ENCODE peak calls at places on chromosomes 16 and 17, in five cellular contexts. One of them, this sample, is unnamed.

GRCh38 chr16:67470314-67470713 is 10.6 kb downstream of the ATP6V0D1 start:
- DNase-seq in CD8-positive, alpha-beta T cell: no peak
- DNase-seq in psoas muscle: peak; percentile 94
- DNase-seq in PC-9: no peak
- DNase-seq in lung: peak; percentile 87
- DNase-seq in this sample: peak; percentile 93

GRCh38 chr16:89297870-89298545 is 80.5 kb downstream of the ZNF778 start:
- DNase-seq in CD8-positive, alpha-beta T cell: no peak
- DNase-seq in psoas muscle: no peak
- DNase-seq in PC-9: no peak
- DNase-seq in lung: no peak
- DNase-seq in this sample: no peak

GRCh38 chr16:13982446-13982845 is 62.5 kb downstream of the ERCC4 start:
- DNase-seq in CD8-positive, alpha-beta T cell: no peak
- DNase-seq in psoas muscle: no peak
- DNase-seq in PC-9: no peak
- DNase-seq in lung: no peak
- DNase-seq in this sample: no peak

GRCh38 chr17:79511471-79511870 is 99.4 kb downstream of the RBFOX3 start:
- DNase-seq in CD8-positive, alpha-beta T cell: no peak
- DNase-seq in psoas muscle: no peak
- DNase-seq in PC-9: no peak
- DNase-seq in lung: no peak
- DNase-seq in this sample: no peak

GRCh38 chr17:37744961-37745800 is at the start of gene HNF1B:
- DNase-seq in CD8-positive, alpha-beta T cell: no peak
- DNase-seq in psoas muscle: no peak
- DNase-seq in PC-9: no peak
- DNase-seq in lung: peak; percentile 69
- DNase-seq in this sample: no peak

GRCh38 chr16:70702624-70703023 is 16.8 kb upstream of the MTSS2 start:
- DNase-seq in CD8-positive, alpha-beta T cell: no peak
- DNase-seq in psoas muscle: no peak
- DNase-seq in PC-9: no peak
- DNase-seq in lung: no peak
- DNase-seq in this sample: no peak

GRCh38 chr17:83095016-83095415 is 15.6 kb downstream of the METRNL start:
- DNase-seq in CD8-positive, alpha-beta T cell: no peak
- DNase-seq in psoas muscle: no peak
- DNase-seq in PC-9: no peak
- DNase-seq in lung: no peak
- DNase-seq in this sample: no peak

GRCh38 chr16:88505405-88506082 is 52.5 kb downstream of the ZFPM1 start:
- DNase-seq in CD8-positive, alpha-beta T cell: peak; percentile 67
- DNase-seq in psoas muscle: peak; percentile 44
- DNase-seq in PC-9: no peak
- DNase-seq in lung: peak; percentile 54
- DNase-seq in this sample: peak; percentile 30

GRCh38 chr17:13410874-13411273 is 190.9 kb downstream of the HS3ST3A1 start:
- DNase-seq in CD8-positive, alpha-beta T cell: no peak
- DNase-seq in psoas muscle: no peak
- DNase-seq in PC-9: no peak
- DNase-seq in lung: peak; percentile 54
- DNase-seq in this sample: no peak

GRCh38 chr16:54171855-54172537 is 114.6 kb downstream of the IRX3 start:
- DNase-seq in CD8-positive, alpha-beta T cell: no peak
- DNase-seq in psoas muscle: no peak
- DNase-seq in PC-9: peak; percentile 46
- DNase-seq in lung: no peak
- DNase-seq in this sample: no peak

GRCh38 chr17:27651411-27652345 is 20.7 kb downstream of the LGALS9 start:
- DNase-seq in CD8-positive, alpha-beta T cell: peak; percentile 67
- DNase-seq in psoas muscle: peak; percentile 69
- DNase-seq in PC-9: no peak
- DNase-seq in lung: peak; percentile 66
- DNase-seq in this sample: peak; percentile 64

GRCh38 chr16:50311134-50311528 is 44.8 kb downstream of the ADCY7 start:
- DNase-seq in CD8-positive, alpha-beta T cell: peak; percentile 6
- DNase-seq in psoas muscle: no peak
- DNase-seq in PC-9: no peak
- DNase-seq in lung: no peak
- DNase-seq in this sample: no peak

GRCh38 chr16:85137323-85138072 is 25.2 kb upstream of the CIBAR2 start:
- DNase-seq in CD8-positive, alpha-beta T cell: no peak
- DNase-seq in psoas muscle: peak; percentile 94
- DNase-seq in PC-9: peak; percentile 57
- DNase-seq in lung: peak; percentile 91
- DNase-seq in this sample: peak; percentile 95

GRCh38 chr16:74107795-74108610 is 188.6 kb upstream of the PSMD7 start:
- DNase-seq in CD8-positive, alpha-beta T cell: peak; percentile 21
- DNase-seq in psoas muscle: no peak
- DNase-seq in PC-9: peak; percentile 34
- DNase-seq in lung: peak; percentile 53
- DNase-seq in this sample: no peak

GRCh38 chr17:231966-232807 is 50.7 kb upstream of the DOC2B start:
- DNase-seq in CD8-positive, alpha-beta T cell: no peak
- DNase-seq in psoas muscle: no peak
- DNase-seq in PC-9: no peak
- DNase-seq in lung: no peak
- DNase-seq in this sample: no peak

GRCh38 chr17:39625198-39625769 is 1.5 kb upstream of the PPP1R1B start:
- DNase-seq in CD8-positive, alpha-beta T cell: no peak
- DNase-seq in psoas muscle: no peak
- DNase-seq in PC-9: no peak
- DNase-seq in lung: no peak
- DNase-seq in this sample: no peak

GRCh38 chr16:10736926-10737625 is 6.6 kb upstream of the NUBP1 start:
- DNase-seq in CD8-positive, alpha-beta T cell: peak; percentile 69
- DNase-seq in psoas muscle: no peak
- DNase-seq in PC-9: peak; percentile 67
- DNase-seq in lung: peak; percentile 72
- DNase-seq in this sample: peak; percentile 68

GRCh38 chr17:75681289-75681688 is 14.2 kb downstream of the SAP30BP start:
- DNase-seq in CD8-positive, alpha-beta T cell: no peak
- DNase-seq in psoas muscle: no peak
- DNase-seq in PC-9: peak; percentile 46
- DNase-seq in lung: no peak
- DNase-seq in this sample: no peak

GRCh38 chr16:26688699-26689098 is 378.0 kb upstream of the C16orf82 start:
- DNase-seq in CD8-positive, alpha-beta T cell: no peak
- DNase-seq in psoas muscle: no peak
- DNase-seq in PC-9: no peak
- DNase-seq in lung: no peak
- DNase-seq in this sample: no peak

GRCh38 chr16:48014349-48015135 is 141.3 kb downstream of the ABCC12 start:
- DNase-seq in CD8-positive, alpha-beta T cell: no peak
- DNase-seq in psoas muscle: no peak
- DNase-seq in PC-9: peak; percentile 95
- DNase-seq in lung: no peak
- DNase-seq in this sample: no peak

GRCh38 chr16:48386559-48387312 is 1.5 kb upstream of the SIAH1 start:
- DNase-seq in CD8-positive, alpha-beta T cell: no peak
- DNase-seq in psoas muscle: no peak
- DNase-seq in PC-9: no peak
- DNase-seq in lung: no peak
- DNase-seq in this sample: no peak

GRCh38 chr17:79788989-79789942 is 7.6 kb downstream of the CBX8 start:
- DNase-seq in CD8-positive, alpha-beta T cell: no peak
- DNase-seq in psoas muscle: no peak
- DNase-seq in PC-9: no peak
- DNase-seq in lung: no peak
- DNase-seq in this sample: no peak

GRCh38 chr17:40501499-40501911 is at the start of gene TNS4:
- DNase-seq in CD8-positive, alpha-beta T cell: no peak
- DNase-seq in psoas muscle: no peak
- DNase-seq in PC-9: peak; percentile 80
- DNase-seq in lung: no peak
- DNase-seq in this sample: no peak

GRCh38 chr17:61372436-61372835 is 27.2 kb upstream of the TBX2 start:
- DNase-seq in CD8-positive, alpha-beta T cell: no peak
- DNase-seq in psoas muscle: no peak
- DNase-seq in PC-9: no peak
- DNase-seq in lung: no peak
- DNase-seq in this sample: no peak

GRCh38 chr17:61371606-61372005 is 28.0 kb upstream of the TBX2 start:
- DNase-seq in CD8-positive, alpha-beta T cell: no peak
- DNase-seq in psoas muscle: no peak
- DNase-seq in PC-9: no peak
- DNase-seq in lung: no peak
- DNase-seq in this sample: no peak

GRCh38 chr17:61368832-61369468 is 30.7 kb upstream of the TBX2 start:
- DNase-seq in CD8-positive, alpha-beta T cell: no peak
- DNase-seq in psoas muscle: no peak
- DNase-seq in PC-9: no peak
- DNase-seq in lung: no peak
- DNase-seq in this sample: no peak

GRCh38 chr17:61369751-61370150 is 29.9 kb upstream of the TBX2 start:
- DNase-seq in CD8-positive, alpha-beta T cell: no peak
- DNase-seq in psoas muscle: no peak
- DNase-seq in PC-9: no peak
- DNase-seq in lung: no peak
- DNase-seq in this sample: no peak

DNA sequence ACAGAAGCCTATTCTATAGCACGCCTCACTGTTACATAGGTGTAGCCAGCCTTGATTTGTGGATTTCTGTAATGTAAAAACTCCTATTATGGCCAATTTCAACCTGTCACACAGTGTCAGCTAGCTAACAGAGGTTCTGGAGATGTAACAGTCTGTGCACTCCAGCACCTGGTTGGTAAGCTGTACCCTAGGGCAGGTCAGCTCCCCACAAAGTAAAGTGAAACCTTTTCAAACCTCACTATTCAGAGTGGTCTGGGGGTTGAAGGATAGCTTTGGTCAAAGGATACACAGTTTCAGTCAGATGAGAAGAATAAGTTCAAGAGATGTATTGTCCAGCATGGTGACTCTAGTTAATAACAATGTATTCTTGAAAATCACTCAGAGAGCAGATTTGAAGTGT is 28.5 kb upstream of the TBX2 start:
- DNase-seq in CD8-positive, alpha-beta T cell: no peak
- DNase-seq in psoas muscle: no peak
- DNase-seq in PC-9: no peak
- DNase-seq in lung: no peak
- DNase-seq in this sample: no peak
- H3K4me1 ChIP-seq in CD8-positive, alpha-beta T cell: no peaks in the 10 kb centered on the region
- H3K4me1 ChIP-seq in psoas muscle: no peaks in the 10 kb centered on the region
- H3K4me1 ChIP-seq in PC-9: no peaks in the 10 kb centered on the region
- H3K4me1 ChIP-seq in lung: no peaks in the 10 kb centered on the region
- H3K4me1 ChIP-seq in this sample: no peaks in the 10 kb centered on the region

DNA sequence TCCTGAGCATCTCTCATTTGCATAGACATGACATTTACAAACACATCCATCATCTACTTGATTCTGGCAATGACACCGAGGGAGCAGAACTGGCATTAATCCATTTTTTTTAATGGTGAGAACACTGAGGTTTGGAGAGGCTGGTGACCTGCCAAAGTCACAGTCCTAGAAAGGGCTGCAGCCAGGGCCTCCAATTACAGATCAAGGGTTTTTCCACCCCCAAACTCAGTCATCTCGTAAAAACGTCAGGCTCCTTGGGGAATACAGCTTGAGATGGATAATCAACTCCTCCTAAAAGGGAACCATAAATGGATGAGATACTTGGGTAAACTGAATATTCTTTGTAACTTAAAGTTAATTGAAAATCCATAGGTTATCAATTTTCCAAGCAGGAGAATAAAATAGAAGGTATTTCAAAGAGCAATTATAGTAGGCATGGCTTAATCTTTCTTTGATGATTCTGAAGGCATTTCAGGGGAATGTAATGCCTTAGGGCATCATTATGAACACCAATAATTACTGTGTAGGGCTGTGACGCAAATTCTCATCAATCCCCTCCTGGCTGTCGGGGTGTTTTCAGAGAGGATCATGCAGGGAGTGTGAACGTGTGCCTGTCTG is 9.5 kb upstream of the MEOX1 start:
- DNase-seq in CD8-positive, alpha-beta T cell: no peak
- DNase-seq in psoas muscle: no peak
- DNase-seq in PC-9: peak; percentile 55
- DNase-seq in lung: no peak
- DNase-seq in this sample: peak; percentile 51
- H3K9me3 ChIP-seq in CD8-positive, alpha-beta T cell: no peaks in the 10 kb centered on the region
- H3K9me3 ChIP-seq in psoas muscle: no peaks in the 10 kb centered on the region
- H3K9me3 ChIP-seq in PC-9: no peaks in the 10 kb centered on the region
- H3K9me3 ChIP-seq in lung: no peaks in the 10 kb centered on the region
- H3K9me3 ChIP-seq in this sample: no peaks in the 10 kb centered on the region

GRCh38 chr17:59845595-59846390 is 47.0 kb downstream of the TUBD1 start:
- DNase-seq in CD8-positive, alpha-beta T cell: no peak
- DNase-seq in psoas muscle: peak; percentile 43
- DNase-seq in PC-9: peak; percentile 100
- DNase-seq in lung: peak; percentile 65
- DNase-seq in this sample: no peak
- H3K4me1 ChIP-seq in CD8-positive, alpha-beta T cell: peaks cover 6% of the 10 kb centered on the region
- H3K4me1 ChIP-seq in psoas muscle: peaks cover 38% of the 10 kb centered on the region
- H3K4me1 ChIP-seq in PC-9: peaks cover 73% of the 10 kb centered on the region
- H3K4me1 ChIP-seq in lung: peaks cover 8% of the 10 kb centered on the region
- H3K4me1 ChIP-seq in this sample: peaks cover 67% of the 10 kb centered on the region

GRCh38 chr17:33385133-33385532 is 92.0 kb upstream of the ASIC2 start:
- DNase-seq in CD8-positive, alpha-beta T cell: no peak
- DNase-seq in psoas muscle: no peak
- DNase-seq in PC-9: no peak
- DNase-seq in lung: no peak
- DNase-seq in this sample: no peak
- H3K9me3 ChIP-seq in CD8-positive, alpha-beta T cell: no peaks in the 10 kb centered on the region
- H3K9me3 ChIP-seq in psoas muscle: no peaks in the 10 kb centered on the region
- H3K9me3 ChIP-seq in PC-9: no peaks in the 10 kb centered on the region
- H3K9me3 ChIP-seq in lung: no peaks in the 10 kb centered on the region
- H3K9me3 ChIP-seq in this sample: no peaks in the 10 kb centered on the region

GRCh38 chr16:21650517-21650916 is 1.9 kb downstream of the IGSF6 start:
- DNase-seq in CD8-positive, alpha-beta T cell: no peak
- DNase-seq in psoas muscle: no peak
- DNase-seq in PC-9: no peak
- DNase-seq in lung: no peak
- DNase-seq in this sample: no peak
- H3K4me1 ChIP-seq in CD8-positive, alpha-beta T cell: peaks cover 40% of the 10 kb centered on the region
- H3K4me1 ChIP-seq in psoas muscle: peaks cover 7% of the 10 kb centered on the region
- H3K4me1 ChIP-seq in PC-9: no peaks in the 10 kb centered on the region
- H3K4me1 ChIP-seq in lung: peaks cover 6% of the 10 kb centered on the region
- H3K4me1 ChIP-seq in this sample: peaks cover 10% of the 10 kb centered on the region

DNA sequence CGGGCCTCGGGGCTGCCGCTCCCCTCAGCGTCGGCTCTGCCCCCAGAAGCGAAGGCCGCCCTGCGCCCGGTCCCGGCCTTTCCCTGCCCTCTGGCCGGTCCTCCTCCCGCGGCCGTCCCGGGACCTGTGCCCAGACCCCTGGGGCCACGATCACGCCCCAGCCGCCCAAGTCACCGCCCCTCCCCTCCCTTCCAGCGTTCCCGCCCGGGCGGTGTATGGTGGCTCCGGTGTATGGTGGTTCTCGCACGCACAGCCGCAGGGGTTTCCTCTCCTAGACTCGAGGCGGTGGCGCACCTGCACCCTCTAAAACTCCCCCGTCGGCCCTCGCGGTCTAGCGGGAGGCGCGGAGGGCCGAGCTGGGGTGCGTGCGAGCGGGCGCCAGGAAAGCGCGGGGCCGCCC is 10.0 kb downstream of the TIGD7 start:
- DNase-seq in CD8-positive, alpha-beta T cell: no peak
- DNase-seq in psoas muscle: no peak
- DNase-seq in PC-9: no peak
- DNase-seq in lung: no peak
- DNase-seq in this sample: no peak
- H3K9me3 ChIP-seq in CD8-positive, alpha-beta T cell: peaks cover 53% of the 10 kb centered on the region
- H3K9me3 ChIP-seq in psoas muscle: peaks cover 91% of the 10 kb centered on the region
- H3K9me3 ChIP-seq in PC-9: peaks cover 63% of the 10 kb centered on the region
- H3K9me3 ChIP-seq in lung: no peaks in the 10 kb centered on the region
- H3K9me3 ChIP-seq in this sample: no peaks in the 10 kb centered on the region